ENCODE peak calls at places on chromosomes 7 and 10, in four cellular contexts. F, L, U and B are unnamed samples.

GRCh38 chr10:80275756-80276155 is 13.7 kb downstream of the MAT1A start:
- DNase-seq in U (no peak), F (no peak), L (no peak), B (no peak)

GRCh38 chr10:101217450-101218281 is 11.6 kb downstream of the LBX1 start:
- DNase-seq in U (no peak), F (no peak), L (no peak), B (no peak)

GRCh38 chr7:143237363-143237762 is 15.5 kb downstream of the TAS2R40 start:
- DNase-seq in L (no peak), U (no peak), F (no peak), B (no peak)

GRCh38 chr7:15905251-15906040 is 219.0 kb upstream of the MEOX2 start:
- DNase-seq in F (no peak), L (no peak), U (no peak), B (no peak)

GRCh38 chr7:28065721-28066285 is 114.8 kb downstream of the JAZF1 start:
- DNase-seq in U (no peak), F (no peak), L (no peak), B (no peak)

GRCh38 chr7:8160810-8161209 is 101.2 kb downstream of the ICA1 start:
- DNase-seq in F (no peak), L (no peak), U (no peak), B (no peak)

GRCh38 chr7:55964802-55965470 is 551 bp downstream of the NIPSNAP2 start:
- DNase-seq in F (peak), L (peak), U (no peak), B (peak)

GRCh38 chr10:5196613-5197234 is at the start of gene AKR1C4:
- DNase-seq in L (no peak), U (no peak), F (peak), B (no peak)

GRCh38 chr10:49047128-49047639 is 68.1 kb downstream of the VSTM4 start:
- DNase-seq in L (no peak), F (no peak), U (no peak), B (no peak)

GRCh38 chr7:156947120-156947843 is 2.2 kb upstream of the NOM1 start:
- DNase-seq in F (no peak), L (no peak), U (no peak), B (no peak)

GRCh38 chr7:129664029-129665012 is 52.8 kb downstream of the NRF1 start:
- DNase-seq in U (no peak), F (peak), L (peak), B (no peak)

GRCh38 chr10:33798754-33799153 is 464.3 kb upstream of the NRP1 start:
- DNase-seq in F (no peak), U (no peak), L (no peak), B (no peak)

GRCh38 chr10:79047875-79048638 is 20.7 kb upstream of the ZMIZ1 start:
- DNase-seq in L (no peak), F (no peak), U (no peak), B (no peak)

GRCh38 chr7:84784450-84784849 is 402.4 kb downstream of the SEMA3D start:
- DNase-seq in F (no peak), L (no peak), U (no peak), B (no peak)

GRCh38 chr10:124264271-124264670 is 154.5 kb downstream of the OAT start:
- DNase-seq in U (no peak), L (no peak), F (no peak), B (no peak)

GRCh38 chr10:126147866-126148578 is 240.3 kb downstream of the ADAM12 start:
- DNase-seq in U (no peak), F (peak), L (no peak), B (no peak)

GRCh38 chr10:114537791-114538543 is 120.1 kb downstream of the ABLIM1 start:
- DNase-seq in F (no peak), L (no peak), U (no peak), B (no peak)

GRCh38 chr7:49775065-49775948 is 1.9 kb downstream of the VWC2 start:
- DNase-seq in L (no peak), U (no peak), F (no peak), B (no peak)

GRCh38 chr10:209357-209756 is 74.1 kb downstream of the ZMYND11 start:
- DNase-seq in U (no peak), F (peak), L (no peak), B (no peak)

GRCh38 chr7:116560021-116560970 is 35.5 kb downstream of the CAV1 start:
- DNase-seq in F (peak), U (no peak), L (no peak), B (no peak)

GRCh38 chr10:76353124-76353851 is 921.9 kb downstream of the LRMDA start:
- DNase-seq in U (no peak), F (peak), L (no peak), B (no peak)